ENCODE peak calls at places on chromosomes 5 and 9, in six cellular contexts. E is stimulated activated CD8-positive, alpha-beta memory T cell treated with anti-CD3 and anti-CD28 coated beads, Interleukin-15, amount 100 ng/mL, for 1 hour; B is endothelial cell; L is NCI-H1105; T is germinal center; S is amniotic stem cell. M is an unnamed sample.

GRCh38 chr9:99368341-99369326 is 146.6 kb downstream of the SEC61B start:
- DNase-seq in E (no peak), B (peak; percentile 45), L (no peak), T (peak; percentile 8), S (peak; percentile 70), M (no peak)

GRCh38 chr5:102617857-102618187 is 119.0 kb upstream of the SLCO6A1 start:
- DNase-seq in E (no peak), B (no peak), L (no peak), T (no peak), S (no peak), M (no peak)

GRCh38 chr9:90858505-90858904 is 56.9 kb downstream of the SYK start:
- DNase-seq in E (no peak), B (no peak), L (no peak), T (no peak), S (no peak), M (no peak)

GRCh38 chr9:96045811-96046210 is 170.3 kb downstream of the ERCC6L2 start:
- DNase-seq in E (no peak), B (no peak), L (no peak), T (no peak), S (no peak), M (no peak)

GRCh38 chr5:44770936-44771717 is 37.6 kb upstream of the MRPS30 start:
- DNase-seq in E (no peak), B (no peak), L (no peak), T (no peak), S (no peak), M (no peak)

GRCh38 chr9:21450733-21451394 is 10.6 kb downstream of the IFNA1 start:
- DNase-seq in E (no peak), B (no peak), L (no peak), T (no peak), S (no peak), M (no peak)

GRCh38 chr9:93666279-93666784 is 89.9 kb downstream of the PHF2 start:
- DNase-seq in E (no peak), B (no peak), L (no peak), T (no peak), S (no peak), M (peak; percentile 20)

GRCh38 chr5:14574891-14575496 is 6.6 kb upstream of the OTULINL start:
- DNase-seq in E (no peak), B (no peak), L (peak; percentile 65), T (no peak), S (no peak), M (no peak)

GRCh38 chr9:114356792-114357191 is 27.1 kb downstream of the ORM2 start:
- DNase-seq in E (no peak), B (no peak), L (no peak), T (no peak), S (no peak), M (no peak)

GRCh38 chr5:169169786-169170185 is 131.2 kb downstream of the SLIT3 start:
- DNase-seq in E (no peak), B (peak; percentile 6), L (no peak), T (no peak), S (no peak), M (no peak)

GRCh38 chr5:132675936-132676689 is 2.3 kb downstream of the IL4 start:
- DNase-seq in E (no peak), B (no peak), L (no peak), T (no peak), S (no peak), M (no peak)

GRCh38 chr9:5586391-5586802 is 42.5 kb upstream of the RIC1 start:
- DNase-seq in E (no peak), B (no peak), L (no peak), T (no peak), S (no peak), M (no peak)

GRCh38 chr9:82939451-82939850 is 123.5 kb downstream of the RASEF start:
- DNase-seq in E (no peak), B (no peak), L (no peak), T (no peak), S (no peak), M (no peak)

GRCh38 chr5:125685771-125686170 is 737.4 kb upstream of the GRAMD2B start:
- DNase-seq in E (no peak), B (no peak), L (no peak), T (no peak), S (no peak), M (no peak)

GRCh38 chr9:133590231-133590855 is 18.8 kb downstream of the FAM163B start:
- DNase-seq in E (no peak), B (no peak), L (no peak), T (no peak), S (no peak), M (no peak)

GRCh38 chr5:135559342-135559741 is 19.4 kb downstream of the CXCL14 start:
- DNase-seq in E (no peak), B (no peak), L (no peak), T (no peak), S (no peak), M (no peak)

GRCh38 chr9:26723486-26723885 is 169.1 kb downstream of the CAAP1 start:
- DNase-seq in E (no peak), B (peak; percentile 80), L (no peak), T (peak; percentile 26), S (no peak), M (no peak)

GRCh38 chr5:14806452-14806851 is 65.1 kb downstream of the ANKH start:
- DNase-seq in E (no peak), B (no peak), L (no peak), T (no peak), S (no peak), M (no peak)

M was measured in B cell.